ENCODE peak calls at places on chromosomes 6 and 20, in four cellular contexts. C is A549, L is K562, V is GM12878. Q is an unnamed sample.

GRCh38 chr6:6806793-6807518 is 218.4 kb downstream of the LY86 start:
- DNase-seq in V (no peak), C (no peak), L (peak), Q (no peak)

GRCh38 chr6:37110455-37111155 is 59.3 kb upstream of the PIM1 start:
- DNase-seq in V (peak), L (no peak), C (no peak), Q (no peak)

GRCh38 chr20:22579711-22580697 is 4.4 kb downstream of the FOXA2 start:
- DNase-seq in V (no peak), L (no peak), C (no peak), Q (no peak)

GRCh38 chr20:3483784-3484183 is 13.0 kb downstream of the ATRN start:
- DNase-seq in V (no peak), L (no peak), C (no peak), Q (peak)

GRCh38 chr20:21031666-21032065 is 74.5 kb downstream of the LINC00237 start:
- DNase-seq in L (no peak), C (no peak), V (no peak), Q (no peak)

GRCh38 chr6:168157272-168158007 is 78.4 kb upstream of the FRMD1 start:
- DNase-seq in V (no peak), C (peak), L (no peak), Q (peak)

GRCh38 chr6:112253842-112254816 is at the start of gene LAMA4:
- DNase-seq in L (no peak), V (no peak), C (peak), Q (peak)

GRCh38 chr20:33576432-33576883 is 85.7 kb upstream of the C20orf144 start:
- DNase-seq in C (no peak), L (no peak), V (no peak), Q (peak)

GRCh38 chr20:1364106-1364505 is 28.7 kb downstream of the FKBP1A start:
- DNase-seq in L (no peak), C (no peak), V (no peak), Q (no peak)

GRCh38 chr6:26553739-26554668 is 15.8 kb downstream of the HMGN4 start:
- DNase-seq in V (no peak), C (no peak), L (peak), Q (peak)

GRCh38 chr6:75329703-75330102 is 45.1 kb upstream of the TMEM30A start:
- DNase-seq in C (no peak), L (no peak), V (no peak), Q (no peak)

GRCh38 chr20:855466-856360 is 22.2 kb downstream of the FAM110A start:
- DNase-seq in C (no peak), V (no peak), L (no peak), Q (no peak)

GRCh38 chr6:107819217-107819616 is 4.9 kb downstream of the SCML4 start:
- DNase-seq in L (no peak), C (no peak), V (no peak), Q (no peak)

GRCh38 chr6:23535071-23535470 is 590.9 kb upstream of the NRSN1 start:
- DNase-seq in C (no peak), V (no peak), L (no peak), Q (no peak)

GRCh38 chr6:142361345-142361744 is 59.5 kb downstream of the ADGRG6 start:
- DNase-seq in C (no peak), V (no peak), L (no peak), Q (no peak)

GRCh38 chr6:36460916-36461315 is 18.1 kb downstream of the KCTD20 start:
- DNase-seq in L (no peak), V (no peak), C (no peak), Q (no peak)

GRCh38 chr6:136517002-136517401 is 33.2 kb downstream of the MAP7 start:
- DNase-seq in C (peak), V (no peak), L (no peak), Q (no peak)

GRCh38 chr20:1832634-1833033 is 62.6 kb upstream of the SIRPA start:
- DNase-seq in V (no peak), C (no peak), L (no peak), Q (no peak)

GRCh38 chr20:50725722-50726000 is 5.7 kb upstream of the PARD6B start:
- DNase-seq in C (no peak), L (no peak), V (no peak), Q (no peak)

GRCh38 chr20:50029083-50029696 is 46.4 kb downstream of the SNAI1 start:
- DNase-seq in L (no peak), V (no peak), C (no peak), Q (no peak)

GRCh38 chr20:2652724-2653510 is 485 bp downstream of the NOP56 start:
- DNase-seq in L (peak), C (no peak), V (no peak), Q (no peak)

GRCh38 chr6:1659816-1660215 is 50.1 kb downstream of the FOXC1 start:
- DNase-seq in L (no peak), V (no peak), C (no peak), Q (no peak)

GRCh38 chr20:10110151-10110550 is 75.4 kb downstream of the ANKEF1 start:
- DNase-seq in V (no peak), L (no peak), C (no peak), Q (peak)

GRCh38 chr20:60046011-60046413 is 87.8 kb downstream of the CDH26 start:
- DNase-seq in L (no peak), C (no peak), V (no peak), Q (peak)

GRCh38 chr20:10209091-10209490 is 9.5 kb upstream of the SNAP25 start:
- DNase-seq in C (no peak), L (no peak), V (no peak), Q (peak)

GRCh38 chr6:106110167-106110826 is 24.2 kb downstream of the PRDM1 start:
- DNase-seq in V (no peak), L (no peak), C (no peak), Q (no peak)

GRCh38 chr6:6812427-6812826 is 223.9 kb downstream of the LY86 start:
- DNase-seq in L (no peak), C (no peak), V (no peak), Q (no peak)

GRCh38 chr6:115668781-115669180 is 391.9 kb downstream of the FRK start:
- DNase-seq in V (no peak), C (no peak), L (no peak), Q (no peak)

GRCh38 chr6:106608080-106608668 is 21.1 kb downstream of the RTN4IP1 start:
- DNase-seq in V (peak), L (peak), C (peak), Q (peak)

GRCh38 chr6:124660185-124660584 is 302.1 kb upstream of the RNF217 start:
- DNase-seq in C (no peak), L (no peak), V (no peak), Q (no peak)

GRCh38 chr6:113558966-113559365 is 298.2 kb upstream of the MARCKS start:
- DNase-seq in C (no peak), V (no peak), L (no peak), Q (peak)

GRCh38 chr20:6053776-6054688 is at the start of gene LRRN4:
- DNase-seq in C (no peak), L (no peak), V (no peak), Q (peak)

GRCh38 chr20:11919046-11919445 is 1.4 kb downstream of the BTBD3 start:
- DNase-seq in C (no peak), L (no peak), V (no peak), Q (peak)

GRCh38 chr6:36827261-36828079 is 11.8 kb downstream of the CPNE5 start:
- DNase-seq in V (no peak), C (no peak), L (peak), Q (peak)

GRCh38 chr6:161273752-161274487 is at the start of gene AGPAT4:
- DNase-seq in L (peak), C (peak), V (peak), Q (peak)
- TF ChIP-seq POLR2A in L (peak), C (no peak), V (peak), Q (peak)

GRCh38 chr6:13452346-13453171 is 34.8 kb downstream of the GFOD1 start:
- DNase-seq in C (no peak), V (no peak), L (no peak), Q (no peak)
- TF ChIP-seq RCOR1 in C (no peak), V (no peak), L (no peak), Q (no peak)

GRCh38 chr6:154993026-154993425 is 2.1 kb upstream of the TIAM2 start:
- DNase-seq in C (no peak), V (no peak), L (no peak), Q (no peak)

GRCh38 chr6:154994881-154995240 is 254 bp upstream of the TIAM2 start:
- DNase-seq in C (no peak), L (no peak), V (no peak), Q (no peak)

GRCh38 chr6:154996841-154997311 is 1.8 kb downstream of the TIAM2 start:
- DNase-seq in L (no peak), V (no peak), C (no peak), Q (no peak)

GRCh38 chr6:154993710-154994109 is 1.4 kb upstream of the TIAM2 start:
- DNase-seq in V (no peak), L (no peak), C (no peak), Q (no peak)

GRCh38 chr6:154995241-154996162 is at the start of gene TIAM2:
- DNase-seq in V (no peak), L (no peak), C (peak), Q (no peak)
- TF ChIP-seq POLR2A in V (no peak), L (no peak), C (peak), Q (no peak)

DNA sequence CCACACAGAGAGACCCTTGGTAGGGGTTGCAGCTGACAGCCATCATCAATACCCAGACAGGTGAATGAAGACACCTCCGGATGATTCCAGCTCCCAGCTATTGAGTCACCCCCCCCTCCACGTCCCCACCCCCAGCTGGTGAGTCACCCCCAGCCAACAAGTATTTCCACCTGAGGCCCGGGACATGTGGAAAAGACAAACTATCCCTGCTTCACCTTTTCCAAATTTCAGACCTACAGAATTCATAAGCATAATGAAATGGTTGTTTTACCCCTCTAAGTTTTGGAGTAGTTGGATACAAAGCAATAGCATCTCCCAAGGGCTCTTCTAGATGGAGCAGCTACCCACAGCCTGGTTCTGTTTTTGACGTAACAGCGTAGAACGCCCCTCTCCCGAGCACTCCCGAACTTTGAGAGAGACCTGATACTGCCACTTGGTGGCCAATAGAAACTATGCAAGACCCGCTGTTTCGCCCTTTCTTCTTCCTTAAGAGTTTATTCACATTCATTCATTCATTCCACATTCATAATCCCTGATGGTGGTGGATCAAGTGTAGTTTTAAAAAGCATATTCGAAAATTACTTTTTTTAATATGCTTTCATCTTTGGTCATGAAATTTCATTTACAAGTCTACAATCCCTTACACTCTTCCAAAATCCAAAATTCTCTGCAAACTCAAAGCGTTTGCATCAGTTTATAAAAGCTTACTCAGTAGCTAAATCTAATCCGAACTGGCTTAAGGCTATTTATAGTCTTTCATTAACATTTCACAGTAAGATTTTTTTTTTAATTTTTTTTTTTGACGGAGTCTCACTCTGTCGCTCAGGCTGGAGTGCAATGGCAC is 15.1 kb upstream of the PPP1R16B start:
- DNase-seq in L (peak), V (no peak), C (peak), Q (peak)
- TF ChIP-seq RCOR1 in L (no peak), V (no peak), C (no peak), Q (no peak)

GRCh38 chr20:35620818-35621559 is 5.4 kb downstream of the SPAG4 start:
- DNase-seq in V (no peak), L (no peak), C (no peak), Q (no peak)

GRCh38 chr20:35618032-35618371 is 2.4 kb downstream of the SPAG4 start:
- DNase-seq in L (no peak), V (no peak), C (no peak), Q (no peak)

GRCh38 chr20:35618372-35619131 is 2.9 kb downstream of the SPAG4 start:
- DNase-seq in V (no peak), L (no peak), C (peak), Q (peak)

GRCh38 chr20:35617397-35618031 is 1.9 kb downstream of the SPAG4 start:
- DNase-seq in C (peak), L (peak), V (peak), Q (peak)

DNA sequence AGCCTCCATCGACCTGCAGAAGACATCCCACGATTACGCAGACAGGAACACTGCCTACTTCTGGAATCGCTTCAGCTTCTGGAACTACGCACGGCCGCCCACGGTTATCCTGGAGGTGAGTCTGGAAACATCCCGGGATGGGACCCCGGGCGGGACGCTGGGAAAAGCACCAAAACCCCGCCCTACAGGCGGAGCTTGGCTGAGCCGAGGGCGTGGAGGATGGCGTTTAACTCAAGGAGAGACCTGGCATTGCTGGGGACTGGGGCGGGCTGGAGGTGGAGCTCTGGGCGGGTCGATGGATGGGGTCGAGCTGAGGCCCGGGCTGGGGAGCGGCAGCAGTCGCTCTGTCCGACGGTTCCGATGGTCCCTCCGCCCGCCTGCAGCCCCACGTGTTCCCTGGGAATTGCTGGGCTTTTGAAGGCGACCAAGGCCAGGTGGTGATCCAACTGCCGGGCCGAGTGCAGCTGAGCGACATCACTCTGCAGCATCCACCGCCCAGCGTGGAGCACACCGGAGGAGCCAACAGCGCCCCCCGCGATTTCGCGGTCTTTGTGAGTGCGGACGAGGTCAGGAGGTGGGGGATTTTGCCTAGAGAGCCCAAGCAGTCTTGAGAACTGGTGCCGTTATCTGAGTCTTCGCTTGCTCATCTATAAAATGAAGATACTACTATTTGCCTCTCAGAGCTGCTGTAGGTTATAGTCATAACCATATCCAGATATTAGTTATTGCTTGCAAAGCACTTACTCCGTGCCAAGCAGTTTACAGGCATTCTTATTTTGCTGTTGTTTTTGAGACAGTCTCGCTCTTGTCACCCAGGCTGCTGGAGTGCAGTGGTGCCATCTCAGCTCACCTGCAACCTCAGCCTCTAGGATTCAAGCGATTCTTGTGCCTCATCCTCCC is 3.8 kb downstream of the SPAG4 start:
- DNase-seq in V (peak), L (no peak), C (peak), Q (peak)
- TF ChIP-seq POLR2A in V (peak), L (no peak), C (peak), Q (peak)

GRCh38 chr6:50653253-50653652 is 60.1 kb upstream of the TFAP2D start:
- DNase-seq in L (no peak), C (no peak), V (no peak), Q (no peak)
- TF ChIP-seq RCOR1 in L (no peak), C (no peak), V (no peak), Q (no peak)

Q was measured in IMR-90.